ENCODE peak calls at places on chromosomes 6 and 20, in four cellular contexts. M is K562, A is H1, Y is HepG2. K is an unnamed sample.

GRCh38 chr6:24125980-24126379 is at the start of gene NRSN1:
- DNase-seq in M (peak; percentile 64), A (peak; percentile 19), Y (peak; percentile 33), K (no peak)

GRCh38 chr20:49323622-49324238 is 45.9 kb upstream of the ZNFX1 start:
- DNase-seq in M (peak; percentile 36), A (no peak), Y (peak; percentile 52), K (no peak)

GRCh38 chr20:8633366-8633765 is 435.5 kb upstream of the PLCB4 start:
- DNase-seq in M (no peak), A (no peak), Y (no peak), K (no peak)

GRCh38 chr6:21258665-21259064 is 334.9 kb upstream of the SOX4 start:
- DNase-seq in M (no peak), A (no peak), Y (no peak), K (no peak)

GRCh38 chr6:55176958-55177357 is 2.6 kb downstream of the HCRTR2 start:
- DNase-seq in M (no peak), A (no peak), Y (no peak), K (no peak)

GRCh38 chr20:1292620-1293019 is 26.5 kb downstream of the SNPH start:
- DNase-seq in M (no peak), A (no peak), Y (no peak), K (no peak)

GRCh38 chr20:14992071-14992654 is 654.8 kb upstream of the FLRT3 start:
- DNase-seq in M (no peak), A (no peak), Y (peak; percentile 80), K (no peak)

GRCh38 chr20:34262488-34263288 is 21.5 kb downstream of the ASIP start:
- DNase-seq in M (no peak), A (no peak), Y (peak; percentile 70), K (no peak)

GRCh38 chr6:23218751-23219150 is 649.4 kb downstream of the HDGFL1 start:
- DNase-seq in M (no peak), A (no peak), Y (no peak), K (no peak)

GRCh38 chr20:44650777-44651493 is 564 bp downstream of the ADA start:
- DNase-seq in M (peak; percentile 18), A (no peak), Y (no peak), K (no peak)

GRCh38 chr6:34953084-34954025 is 64.3 kb downstream of the ANKS1A start:
- DNase-seq in M (no peak), A (no peak), Y (peak; percentile 97), K (no peak)

GRCh38 chr6:149925253-149925973 is 2.5 kb upstream of the RAET1G start:
- DNase-seq in M (no peak), A (no peak), Y (no peak), K (no peak)

GRCh38 chr6:76697585-76697984 is 625.1 kb upstream of the IMPG1 start:
- DNase-seq in M (no peak), A (no peak), Y (no peak), K (no peak)

GRCh38 chr20:5013682-5014447 is 12.6 kb upstream of the SLC23A2 start:
- DNase-seq in M (no peak), A (no peak), Y (no peak), K (no peak)

GRCh38 chr20:5003626-5004025 is 2.3 kb upstream of the SLC23A2 start:
- DNase-seq in M (no peak), A (no peak), Y (no peak), K (no peak)

DNA sequence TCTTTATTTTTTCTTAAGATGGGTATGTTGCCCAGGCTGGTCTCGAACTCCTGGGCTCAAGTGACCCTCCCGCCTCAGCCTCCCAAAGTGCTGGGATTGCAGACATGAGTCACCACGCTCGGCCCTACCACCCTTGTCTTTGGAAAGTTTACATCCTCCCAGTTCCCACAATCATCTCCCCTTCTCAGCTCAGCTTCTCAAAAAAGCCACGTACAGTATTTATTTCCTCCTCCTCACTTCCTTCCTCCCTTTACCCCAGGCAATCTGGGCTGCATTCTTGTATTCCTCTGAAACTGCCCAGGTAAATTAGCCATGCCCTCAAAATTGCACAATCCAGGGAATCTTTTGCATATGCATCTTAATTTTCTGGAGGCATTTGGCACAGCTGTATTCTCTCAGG is 7.4 kb upstream of the SLC23A2 start:
- DNase-seq in M (no peak), A (no peak), Y (no peak), K (no peak)
- H3K27ac ChIP-seq in M (no peak overlapping the region), A (no peak overlapping the region), Y (no peak overlapping the region), K (no peak overlapping the region)

GRCh38 chr6:80976336-80976735 is 776.1 kb downstream of the TENT5A start:
- DNase-seq in M (no peak), A (no peak), Y (no peak), K (no peak)
- TF ChIP-seq ATF2 in M (no peak), A (no peak), Y (no peak), K (no peak)

GRCh38 chr20:58868795-58869194 is 16.3 kb downstream of the GNAS start:
- DNase-seq in M (no peak), A (no peak), Y (no peak), K (no peak)

GRCh38 chr20:58867211-58867610 is 14.7 kb downstream of the GNAS start:
- DNase-seq in M (no peak), A (no peak), Y (no peak), K (no peak)

GRCh38 chr20:58869662-58870227 is 17.2 kb downstream of the GNAS start:
- DNase-seq in M (no peak), A (no peak), Y (no peak), K (no peak)

GRCh38 chr20:58864346-58864745 is 11.8 kb downstream of the GNAS start:
- DNase-seq in M (no peak), A (no peak), Y (no peak), K (no peak)
- TF ChIP-seq CTCF in M (peak; percentile 35), A (peak; percentile 12), Y (peak; percentile 56), K (peak; percentile 35)

GRCh38 chr6:147579667-147580066 is 71.2 kb downstream of the SAMD5 start:
- DNase-seq in M (no peak), A (no peak), Y (no peak), K (no peak)

GRCh38 chr6:147586044-147586443 is 77.6 kb downstream of the SAMD5 start:
- DNase-seq in M (no peak), A (no peak), Y (no peak), K (no peak)

DNA sequence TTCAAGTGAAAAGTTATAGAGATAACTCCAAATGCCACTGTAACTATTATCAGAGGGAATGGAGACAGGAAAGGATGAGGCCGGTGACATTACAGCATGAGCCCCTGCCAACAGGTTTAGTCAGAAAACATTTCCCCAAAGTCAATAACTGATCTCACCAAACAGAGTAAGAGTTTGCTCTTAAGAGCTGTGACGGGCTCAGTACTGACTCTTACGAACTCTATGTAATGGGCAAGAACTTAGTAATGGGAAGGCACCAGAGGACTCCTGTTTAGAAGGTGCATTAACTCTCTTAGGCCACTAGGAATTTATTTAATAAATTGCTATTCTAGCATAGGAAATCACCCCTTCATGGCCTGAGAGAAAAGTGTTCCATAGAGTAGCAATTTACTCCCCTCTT is 76.8 kb downstream of the SAMD5 start:
- DNase-seq in M (no peak), A (no peak), Y (no peak), K (no peak)
- H3K27ac ChIP-seq in M (no peak overlapping the region), A (no peak overlapping the region), Y (no peak overlapping the region), K (no peak overlapping the region)

GRCh38 chr6:1500874-1501273 is 108.8 kb upstream of the FOXC1 start:
- DNase-seq in M (no peak), A (no peak), Y (no peak), K (no peak)
- TF ChIP-seq ATF2 in M (no peak), A (no peak), Y (no peak), K (no peak)

DNA sequence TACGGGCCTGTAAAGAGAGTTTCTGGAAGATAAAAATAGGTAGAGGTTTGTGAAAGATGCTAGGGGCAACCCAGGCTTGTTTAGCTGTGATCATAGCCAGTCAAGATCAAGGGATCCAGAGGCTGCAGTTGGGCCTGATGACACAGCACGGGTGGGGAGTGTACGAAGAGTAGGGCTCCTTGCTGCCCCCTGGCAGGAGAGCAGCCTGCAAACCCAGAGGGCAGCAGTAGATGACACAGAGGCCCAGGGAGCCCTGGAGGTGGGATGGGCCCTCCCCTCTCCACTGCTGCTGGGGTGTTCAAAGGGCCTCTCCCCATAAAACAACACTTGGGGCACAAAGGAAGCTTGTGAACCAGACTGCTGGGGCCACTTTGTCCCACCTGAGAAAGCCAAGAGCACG is 47.2 kb downstream of the VEGFA start:
- DNase-seq in M (peak; percentile 69), A (peak; percentile 27), Y (peak; percentile 72), K (no peak)
- TF ChIP-seq CTCF in M (peak; percentile 85), A (peak; percentile 73), Y (peak; percentile 92), K (peak; percentile 21)